ENCODE peak calls at places on chromosomes 16 and 17, in ten cellular contexts. S, K, I, Z, D, B, G, Q, N and E are unnamed samples. For H3K4me1, the result is how much of the 10 kb centered on the place peaks cover.

GRCh38 chr17:1412185-1413110 is 12.4 kb upstream of the YWHAE start:
- DNase-seq in S (no peak), K (no peak), Z (no peak), G (peak), Q (no peak), B (no peak), I (no peak), N (no peak), D (peak), E (no peak)

GRCh38 chr16:88817785-88818609 is 6.3 kb upstream of the APRT start:
- DNase-seq in I (no peak), Z (no peak), D (no peak), K (peak), B (no peak), G (no peak), Q (no peak), S (no peak), N (no peak), E (no peak)

GRCh38 chr16:67542464-67542863 is 13.8 kb downstream of the RIPOR1 start:
- DNase-seq in I (no peak), Z (peak), K (peak), G (no peak), S (peak), D (no peak), Q (peak), N (peak), B (peak), E (peak)

GRCh38 chr17:16652847-16653366 is 743 bp downstream of the ZNF624 start:
- DNase-seq in K (no peak), S (no peak), Z (peak), N (no peak), I (no peak), Q (no peak), G (no peak), B (no peak), D (no peak), E (no peak)

GRCh38 chr17:2423271-2423670 is 22.4 kb upstream of the MNT start:
- DNase-seq in Q (no peak), D (no peak), K (no peak), I (no peak), S (no peak), B (no peak), N (peak), G (no peak), Z (no peak), E (no peak)

GRCh38 chr17:57130708-57131461 is 45.8 kb downstream of the AKAP1 start:
- DNase-seq in G (peak), D (peak), I (peak), K (peak), Q (peak), N (peak), Z (peak), S (peak), B (peak), E (peak)

GRCh38 chr17:63967953-63968352 is 4.8 kb downstream of the SCN4A start:
- DNase-seq in K (peak), S (no peak), G (no peak), N (no peak), Q (no peak), I (no peak), D (no peak), B (no peak), Z (no peak), E (no peak)

GRCh38 chr17:5139454-5139725 is 23.6 kb downstream of the USP6 start:
- DNase-seq in Q (no peak), B (no peak), N (no peak), K (no peak), G (no peak), S (no peak), D (no peak), Z (no peak), I (no peak), E (no peak)

DNA sequence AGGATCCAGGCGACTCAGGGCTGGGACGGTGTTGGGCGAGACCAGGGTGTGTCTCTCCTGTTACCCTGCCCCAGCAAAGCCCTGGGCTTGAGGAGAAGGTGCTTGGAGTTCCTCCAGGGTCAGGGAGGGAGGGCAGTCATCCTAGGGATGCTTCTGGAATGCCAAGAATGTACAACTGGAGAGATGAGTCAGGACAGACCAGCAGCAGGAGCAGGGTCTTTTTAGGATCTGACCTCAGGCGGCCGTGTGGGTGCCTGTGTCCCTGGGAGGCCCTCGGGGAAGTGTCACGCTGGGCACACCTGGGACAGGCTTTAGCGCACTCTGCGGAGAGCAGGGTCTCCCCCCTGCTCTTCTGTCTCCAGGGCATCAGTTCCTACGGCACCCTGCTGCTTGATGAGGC is 8.2 kb upstream of the MTSS2 start:
- DNase-seq in Z (peak), S (no peak), G (no peak), K (peak), I (no peak), N (peak), D (no peak), Q (no peak), B (no peak), E (no peak)
- H3K4me1 ChIP-seq in Z (half or more), S (under half), G (under half), K (under half), I (half or more), N (half or more), D (under half), Q (under half), B (under half), E (under half)

GRCh38 chr16:84732674-84733352 is 33.0 kb downstream of the USP10 start:
- DNase-seq in B (no peak), G (no peak), D (no peak), I (no peak), N (peak), Q (peak), S (no peak), K (no peak), Z (no peak), E (no peak)
- H3K4me3 ChIP-seq in B (no peak), G (no peak), D (no peak), I (no peak), N (no peak), Q (no peak), S (no peak), K (no peak), Z (no peak), E (no peak)

DNA sequence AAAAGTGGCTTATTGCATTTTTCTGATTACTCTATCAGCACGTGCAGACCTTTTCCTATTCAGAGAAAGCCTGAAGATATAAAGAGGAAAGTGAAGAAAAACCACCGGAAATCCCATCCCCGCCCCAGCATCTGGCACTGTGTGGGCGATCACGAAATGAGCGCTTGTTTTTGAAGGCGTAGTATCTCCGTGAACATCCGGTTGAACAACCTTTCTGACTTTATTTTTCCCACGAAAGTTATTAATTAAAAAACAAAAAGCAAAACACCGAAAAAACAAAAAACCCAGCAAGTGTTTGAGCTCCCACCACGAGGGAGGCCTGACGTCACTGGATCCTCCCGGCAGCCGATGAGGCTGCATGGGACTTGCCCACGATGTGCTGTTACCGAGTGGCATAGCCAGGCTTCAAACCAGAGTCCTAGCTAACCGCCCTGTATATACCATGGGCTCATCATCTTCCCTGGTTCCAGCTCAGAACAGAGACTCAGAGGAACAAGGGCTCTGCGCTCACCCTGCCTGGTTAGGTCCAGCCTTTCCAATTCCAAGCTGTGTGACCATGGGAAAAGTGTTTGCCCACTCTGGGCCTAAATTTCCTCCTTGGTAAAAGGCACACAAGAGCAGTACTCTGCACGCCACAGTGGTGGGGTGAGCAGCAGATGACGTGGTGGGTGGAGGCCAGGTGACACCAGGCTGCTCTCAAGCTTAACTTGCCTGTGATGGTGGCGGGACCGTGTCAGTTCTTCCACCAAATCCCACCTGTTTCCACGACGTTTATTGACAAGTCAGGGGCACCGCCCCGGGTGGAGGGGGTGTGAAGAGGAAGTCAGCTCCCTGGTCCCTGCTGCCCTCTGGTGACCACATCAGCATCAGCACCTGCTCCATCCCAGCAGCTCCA is 34.3 kb upstream of the IL21R start:
- DNase-seq in G (peak), I (peak), S (peak), K (peak), N (peak), B (peak), Q (peak), D (peak), Z (peak), E (peak)
- H3K4me1 ChIP-seq in G (under half), I (under half), S (half or more), K (under half), N (under half), B (half or more), Q (under half), D (under half), Z (under half), E (half or more)

GRCh38 chr17:78128616-78129384 is at the start of gene TMC6:
- DNase-seq in G (no peak), K (no peak), N (peak), S (peak), Q (peak), D (peak), B (peak), I (no peak), Z (peak), E (peak)

GRCh38 chr17:78131172-78132085 is 858 bp downstream of the TMC8 start:
- DNase-seq in Z (no peak), D (peak), K (no peak), N (no peak), I (no peak), Q (no peak), B (peak), S (peak), G (no peak), E (no peak)

GRCh38 chr17:78130439-78131101 is at the start of gene TMC8:
- DNase-seq in D (peak), G (no peak), K (no peak), B (peak), Z (no peak), Q (no peak), I (no peak), N (no peak), S (peak), E (peak)

GRCh38 chr17:78129385-78130079 is 977 bp upstream of the TMC6 start:
- DNase-seq in N (no peak), S (peak), G (no peak), Z (no peak), I (no peak), K (no peak), Q (no peak), D (peak), B (peak), E (no peak)

DNA sequence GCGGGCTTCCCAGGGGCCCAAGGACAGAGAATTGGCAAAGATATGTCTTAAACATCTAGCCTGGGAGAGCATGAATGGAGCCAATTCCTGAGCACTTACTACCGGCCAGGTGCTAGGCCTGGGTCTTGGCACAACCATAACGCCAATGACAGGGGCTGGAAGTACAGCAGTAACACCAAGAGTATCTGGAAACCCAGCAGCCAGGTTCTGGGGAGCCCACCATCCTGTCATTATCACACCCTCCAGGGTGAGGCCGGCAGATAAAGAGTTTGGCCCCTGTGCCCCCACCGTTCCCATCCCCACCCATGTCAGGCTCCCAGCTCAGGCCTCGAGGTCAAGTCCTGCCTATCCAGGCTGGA is 512 bp upstream of the TMC8 start:
- DNase-seq in Z (no peak), B (no peak), Q (no peak), G (no peak), N (no peak), I (no peak), S (no peak), K (no peak), D (peak), E (no peak)
- H3K4me3 ChIP-seq in Z (no peak), B (peak), Q (peak), G (no peak), N (no peak), I (no peak), S (peak), K (no peak), D (no peak), E (peak)

GRCh38 chr16:4091638-4092037 is 24.6 kb downstream of the ADCY9 start:
- DNase-seq in G (no peak), B (no peak), N (no peak), Q (no peak), K (no peak), S (no peak), I (no peak), Z (no peak), D (peak), E (no peak)

GRCh38 chr16:4094138-4094773 is 22.0 kb downstream of the ADCY9 start:
- DNase-seq in S (no peak), Q (no peak), K (no peak), N (no peak), D (no peak), I (no peak), Z (no peak), G (peak), B (no peak), E (no peak)

GRCh38 chr16:4093495-4094137 is 22.6 kb downstream of the ADCY9 start:
- DNase-seq in I (peak), Z (peak), Q (no peak), B (no peak), D (no peak), G (peak), S (no peak), K (peak), N (no peak), E (no peak)

GRCh38 chr16:4090476-4090875 is 25.8 kb downstream of the ADCY9 start:
- DNase-seq in G (peak), Z (no peak), I (peak), K (no peak), Q (peak), D (no peak), N (no peak), B (no peak), S (no peak), E (no peak)

DNA sequence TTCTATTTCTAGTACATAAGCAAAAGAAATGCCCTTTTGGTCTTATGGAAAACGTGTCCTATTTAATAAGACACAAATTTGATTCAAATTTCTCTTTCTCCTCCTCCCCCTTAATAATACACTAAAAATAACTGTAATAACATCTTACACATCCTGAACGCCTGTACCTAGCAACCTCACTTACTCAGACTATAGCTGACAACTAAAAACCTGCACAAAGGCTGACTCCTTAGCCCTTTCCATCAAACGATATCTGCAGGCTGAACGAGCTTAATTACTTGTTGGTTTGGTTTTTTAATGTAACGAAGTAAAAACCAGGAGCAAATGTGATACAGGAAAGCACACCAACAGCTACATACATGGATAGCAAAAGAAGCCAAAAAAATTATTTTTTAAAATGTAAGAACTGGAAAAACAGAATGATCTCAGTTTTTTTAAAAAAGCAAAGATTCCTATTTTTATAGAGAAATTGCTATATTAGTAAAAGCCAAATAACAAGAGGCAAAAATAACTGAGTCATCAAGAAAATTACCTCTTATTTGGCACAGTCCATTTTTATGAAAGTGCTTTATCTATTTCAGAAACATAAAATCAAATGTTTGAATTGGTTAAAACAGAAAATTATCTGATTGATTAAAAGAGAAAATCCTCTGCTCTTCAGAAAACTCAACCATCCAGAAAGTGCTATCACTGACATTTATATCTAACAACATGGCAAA is 23.5 kb downstream of the ADCY9 start:
- DNase-seq in S (no peak), I (no peak), N (no peak), Z (no peak), B (no peak), Q (no peak), G (no peak), D (no peak), K (no peak), E (no peak)
- H3K4me1 ChIP-seq in S (under half), I (half or more), N (under half), Z (under half), B (under half), Q (under half), G (under half), D (half or more), K (under half), E (under half)

GRCh38 chr16:58040496-58040846 is 14.9 kb downstream of the MMP15 start:
- DNase-seq in D (no peak), G (no peak), I (no peak), K (no peak), N (no peak), B (no peak), Z (no peak), Q (no peak), S (no peak), E (no peak)
- H3K4me3 ChIP-seq in D (no peak), G (no peak), I (no peak), K (no peak), N (no peak), B (no peak), Z (no peak), Q (no peak), S (no peak), E (no peak)

DNA sequence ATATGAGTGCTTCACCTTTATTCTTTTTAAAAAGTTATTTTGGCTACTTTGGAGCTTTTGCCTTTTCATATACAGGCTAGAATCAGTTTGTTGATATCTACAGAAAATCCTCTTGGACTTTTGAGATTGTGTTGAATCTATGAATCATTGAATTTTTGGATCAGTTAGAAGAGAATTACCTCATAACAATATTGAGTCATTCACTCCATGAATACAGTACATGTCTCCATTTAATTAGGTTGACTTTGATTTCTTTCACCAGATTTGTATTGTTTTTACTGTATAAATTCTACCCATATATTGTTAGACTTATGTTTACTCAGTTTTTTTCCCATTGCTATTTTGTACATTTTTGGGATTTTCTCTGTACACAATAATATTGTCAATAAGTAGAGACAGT is 54.4 kb downstream of the TAOK1 start:
- DNase-seq in S (no peak), D (no peak), Q (no peak), I (no peak), N (peak), Z (peak), G (no peak), B (no peak), K (peak), E (no peak)
- H3K4me1 ChIP-seq in S (under half), D (under half), Q (under half), I (half or more), N (under half), Z (under half), G (under half), B (under half), K (under half), E (under half)

GRCh38 chr17:41976142-41976768 is 9.7 kb downstream of the CNP start:
- DNase-seq in B (no peak), Q (no peak), N (no peak), K (no peak), S (no peak), I (no peak), Z (no peak), D (no peak), G (no peak), E (no peak)
- H3K4me3 ChIP-seq in B (no peak), Q (no peak), N (no peak), K (no peak), S (no peak), I (no peak), Z (peak), D (no peak), G (no peak), E (no peak)

GRCh38 chr17:8264836-8265542 is 15.9 kb downstream of the PFAS start:
- DNase-seq in K (no peak), N (no peak), Q (no peak), D (no peak), B (no peak), S (no peak), I (no peak), Z (no peak), G (no peak), E (no peak)
- H3K4me1 ChIP-seq in K (under half), N (under half), Q (under half), D (under half), B (under half), S (under half), I (under half), Z (under half), G (under half), E (under half)